ENCODE peak calls at places on chromosomes 5 and 9, in five cellular contexts. One of them, this sample, is unnamed.

GRCh38 chr9:135971106-135971766 is 10.1 kb upstream of the UBAC1 start:
- DNase-seq in tibial nerve: no peak
- DNase-seq in suprapubic skin: no peak
- DNase-seq in kidney: no peak
- DNase-seq in GM23338: no peak
- DNase-seq in this sample: no peak

GRCh38 chr5:172622091-172623046 is 18.7 kb upstream of the NEURL1B start:
- DNase-seq in GM23338: peak; percentile 66
- DNase-seq in suprapubic skin: peak; percentile 42
- DNase-seq in kidney: peak; percentile 51
- DNase-seq in tibial nerve: no peak
- DNase-seq in this sample: no peak

GRCh38 chr5:74257645-74258328 is 382.7 kb downstream of the ENC1 start:
- DNase-seq in suprapubic skin: peak; percentile 81
- DNase-seq in kidney: peak; percentile 88
- DNase-seq in GM23338: peak; percentile 30
- DNase-seq in tibial nerve: peak; percentile 52
- DNase-seq in this sample: no peak

GRCh38 chr5:10354048-10354872 is 765 bp downstream of the MARCHF6 start:
- DNase-seq in GM23338: peak; percentile 53
- DNase-seq in suprapubic skin: no peak
- DNase-seq in tibial nerve: no peak
- DNase-seq in kidney: no peak
- DNase-seq in this sample: peak; percentile 23

GRCh38 chr5:67827521-67827920 is 388.0 kb upstream of the PIK3R1 start:
- DNase-seq in tibial nerve: no peak
- DNase-seq in GM23338: no peak
- DNase-seq in kidney: no peak
- DNase-seq in suprapubic skin: no peak
- DNase-seq in this sample: no peak

GRCh38 chr5:35651002-35651756 is 33.5 kb downstream of the SPEF2 start:
- DNase-seq in GM23338: peak; percentile 74
- DNase-seq in tibial nerve: no peak
- DNase-seq in suprapubic skin: no peak
- DNase-seq in kidney: no peak
- DNase-seq in this sample: peak; percentile 14

GRCh38 chr5:108059334-108059733 is 322.6 kb downstream of the FBXL17 start:
- DNase-seq in GM23338: no peak
- DNase-seq in tibial nerve: no peak
- DNase-seq in suprapubic skin: no peak
- DNase-seq in kidney: no peak
- DNase-seq in this sample: no peak

GRCh38 chr9:6552033-6552737 is 93.3 kb downstream of the GLDC start:
- DNase-seq in suprapubic skin: no peak
- DNase-seq in tibial nerve: no peak
- DNase-seq in GM23338: peak; percentile 33
- DNase-seq in kidney: no peak
- DNase-seq in this sample: no peak

GRCh38 chr9:134435527-134436355 is 109.5 kb downstream of the RXRA start:
- DNase-seq in kidney: no peak
- DNase-seq in suprapubic skin: no peak
- DNase-seq in GM23338: no peak
- DNase-seq in tibial nerve: no peak
- DNase-seq in this sample: no peak

GRCh38 chr5:42518595-42519067 is 95.4 kb downstream of the GHR start:
- DNase-seq in GM23338: no peak
- DNase-seq in kidney: no peak
- DNase-seq in suprapubic skin: peak; percentile 61
- DNase-seq in tibial nerve: no peak
- DNase-seq in this sample: no peak

GRCh38 chr5:10543585-10544040 is 20.3 kb upstream of the ANKRD33B start:
- DNase-seq in tibial nerve: no peak
- DNase-seq in GM23338: no peak
- DNase-seq in kidney: peak; percentile 7
- DNase-seq in suprapubic skin: no peak
- DNase-seq in this sample: no peak

GRCh38 chr5:150131978-150132694 is 23.5 kb downstream of the PDGFRB start:
- DNase-seq in suprapubic skin: no peak
- DNase-seq in kidney: peak; percentile 37
- DNase-seq in tibial nerve: peak; percentile 51
- DNase-seq in GM23338: no peak
- DNase-seq in this sample: no peak

GRCh38 chr5:58582004-58582403 is 871 bp upstream of the RAB3C start:
- DNase-seq in GM23338: peak; percentile 62
- DNase-seq in tibial nerve: no peak
- DNase-seq in suprapubic skin: no peak
- DNase-seq in kidney: no peak
- DNase-seq in this sample: no peak

GRCh38 chr5:170316933-170317332 is 19.4 kb upstream of the LCP2 start:
- DNase-seq in kidney: no peak
- DNase-seq in GM23338: no peak
- DNase-seq in suprapubic skin: no peak
- DNase-seq in tibial nerve: no peak
- DNase-seq in this sample: no peak

GRCh38 chr5:53893626-53894025 is 333.2 kb downstream of the NDUFS4 start:
- DNase-seq in suprapubic skin: no peak
- DNase-seq in GM23338: no peak
- DNase-seq in kidney: no peak
- DNase-seq in tibial nerve: no peak
- DNase-seq in this sample: no peak

GRCh38 chr9:137488330-137488653 is 29.2 kb upstream of the NSMF start:
- DNase-seq in suprapubic skin: no peak
- DNase-seq in GM23338: no peak
- DNase-seq in kidney: peak; percentile 38
- DNase-seq in tibial nerve: no peak
- DNase-seq in this sample: no peak

GRCh38 chr9:116697887-116698286 is 10.8 kb downstream of the TRIM32 start:
- DNase-seq in kidney: peak; percentile 45
- DNase-seq in tibial nerve: no peak
- DNase-seq in suprapubic skin: no peak
- DNase-seq in GM23338: no peak
- DNase-seq in this sample: no peak

GRCh38 chr9:72337286-72337685 is 27.7 kb downstream of the ZFAND5 start:
- DNase-seq in suprapubic skin: no peak
- DNase-seq in kidney: no peak
- DNase-seq in GM23338: no peak
- DNase-seq in tibial nerve: no peak
- DNase-seq in this sample: no peak

GRCh38 chr5:98639258-98639657 is 134.2 kb upstream of the RGMB start:
- DNase-seq in GM23338: peak; percentile 20
- DNase-seq in suprapubic skin: no peak
- DNase-seq in tibial nerve: no peak
- DNase-seq in kidney: no peak
- DNase-seq in this sample: no peak

GRCh38 chr5:68320094-68320986 is 104.8 kb downstream of the PIK3R1 start:
- DNase-seq in tibial nerve: no peak
- DNase-seq in suprapubic skin: no peak
- DNase-seq in GM23338: no peak
- DNase-seq in kidney: no peak
- DNase-seq in this sample: no peak

GRCh38 chr9:124474151-124474550 is 23.9 kb downstream of the ADGRD2 start:
- DNase-seq in kidney: no peak
- DNase-seq in GM23338: no peak
- DNase-seq in suprapubic skin: no peak
- DNase-seq in tibial nerve: no peak
- DNase-seq in this sample: no peak

GRCh38 chr9:137199411-137200121 is 975 bp downstream of the TPRN start:
- DNase-seq in suprapubic skin: no peak
- DNase-seq in kidney: no peak
- DNase-seq in tibial nerve: no peak
- DNase-seq in GM23338: peak; percentile 47
- DNase-seq in this sample: no peak

GRCh38 chr9:83011611-83012010 is 51.3 kb downstream of the RASEF start:
- DNase-seq in tibial nerve: no peak
- DNase-seq in GM23338: no peak
- DNase-seq in kidney: no peak
- DNase-seq in suprapubic skin: no peak
- DNase-seq in this sample: no peak

GRCh38 chr5:150465926-150466325 is 16.4 kb upstream of the RPS14 start:
- DNase-seq in suprapubic skin: no peak
- DNase-seq in tibial nerve: no peak
- DNase-seq in GM23338: no peak
- DNase-seq in kidney: no peak
- DNase-seq in this sample: no peak

GRCh38 chr5:39755986-39756385 is 331.2 kb upstream of the DAB2 start:
- DNase-seq in tibial nerve: no peak
- DNase-seq in kidney: no peak
- DNase-seq in GM23338: peak; percentile 21
- DNase-seq in suprapubic skin: no peak
- DNase-seq in this sample: no peak

GRCh38 chr5:38622723-38623129 is 66.3 kb upstream of the LIFR start:
- DNase-seq in GM23338: no peak
- DNase-seq in suprapubic skin: no peak
- DNase-seq in tibial nerve: no peak
- DNase-seq in kidney: no peak
- DNase-seq in this sample: no peak

DNA sequence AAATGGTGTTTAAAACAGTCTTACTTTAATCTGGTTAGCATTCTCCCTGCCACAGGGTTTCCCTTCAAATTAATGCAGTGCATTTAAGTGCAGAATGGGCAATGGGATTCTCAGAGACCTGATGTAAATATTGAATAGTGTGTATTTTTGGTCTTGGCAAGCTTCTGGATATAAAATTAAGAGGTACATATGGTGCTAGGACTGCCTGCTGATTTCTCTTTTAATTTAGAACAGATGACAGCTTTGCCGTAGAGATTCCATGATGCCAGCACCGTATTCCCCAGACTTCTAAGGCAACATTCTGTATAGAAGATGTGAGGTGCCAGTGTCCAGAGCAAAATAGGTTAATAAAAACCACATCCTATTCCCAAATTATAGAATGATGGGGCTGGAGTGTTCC is 1.9 kb downstream of the MTAP start:
- DNase-seq in tibial nerve: no peak
- DNase-seq in GM23338: no peak
- DNase-seq in suprapubic skin: no peak
- DNase-seq in kidney: no peak
- DNase-seq in this sample: no peak
- H3K4me3 ChIP-seq in tibial nerve: no peak overlapping the region
- H3K4me3 ChIP-seq in GM23338: peak overlapping the region; percentile 94
- H3K4me3 ChIP-seq in suprapubic skin: peak overlapping the region; percentile 79
- H3K4me3 ChIP-seq in kidney: no peak overlapping the region
- H3K4me3 ChIP-seq in this sample: peak overlapping the region; percentile 79

DNA sequence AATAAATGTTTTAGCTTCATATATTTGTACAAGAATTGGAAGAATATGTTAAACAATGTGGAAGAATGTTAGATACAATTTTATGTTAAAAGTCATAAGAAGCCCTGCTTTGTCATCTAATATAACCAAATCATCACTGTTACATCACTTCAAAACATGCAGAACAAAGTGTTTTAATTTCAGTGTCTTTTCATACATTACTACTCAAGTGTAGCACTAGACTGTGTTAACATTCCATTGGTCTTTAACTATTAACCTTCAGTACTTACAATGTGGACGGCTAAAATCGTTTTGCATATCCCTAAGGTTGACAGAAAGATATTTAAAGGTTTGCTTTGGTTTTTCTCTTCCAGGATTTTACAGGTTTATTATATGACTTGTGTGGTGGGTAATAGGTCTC is 50.9 kb downstream of the VCAN start:
- DNase-seq in suprapubic skin: no peak
- DNase-seq in tibial nerve: no peak
- DNase-seq in GM23338: no peak
- DNase-seq in kidney: no peak
- DNase-seq in this sample: no peak
- H3K36me3 ChIP-seq in suprapubic skin: peaks cover 5% of the 10 kb centered on the region
- H3K36me3 ChIP-seq in tibial nerve: no peaks in the 10 kb centered on the region
- H3K36me3 ChIP-seq in GM23338: peaks cover 18% of the 10 kb centered on the region
- H3K36me3 ChIP-seq in kidney: no peaks in the 10 kb centered on the region
- H3K36me3 ChIP-seq in this sample: no peaks in the 10 kb centered on the region

GRCh38 chr9:21452681-21453080 is 12.4 kb downstream of the IFNA1 start:
- DNase-seq in tibial nerve: no peak
- DNase-seq in kidney: no peak
- DNase-seq in suprapubic skin: no peak
- DNase-seq in GM23338: no peak
- DNase-seq in this sample: no peak

GRCh38 chr9:21454149-21454548 is 13.9 kb downstream of the IFNA1 start:
- DNase-seq in suprapubic skin: no peak
- DNase-seq in GM23338: no peak
- DNase-seq in tibial nerve: no peak
- DNase-seq in kidney: no peak
- DNase-seq in this sample: no peak

GRCh38 chr9:21450733-21451394 is 10.6 kb downstream of the IFNA1 start:
- DNase-seq in GM23338: peak; percentile 28
- DNase-seq in kidney: no peak
- DNase-seq in tibial nerve: no peak
- DNase-seq in suprapubic skin: no peak
- DNase-seq in this sample: no peak

GRCh38 chr9:21455320-21455719 is 15.1 kb downstream of the IFNA1 start:
- DNase-seq in kidney: no peak
- DNase-seq in tibial nerve: no peak
- DNase-seq in GM23338: peak; percentile 74
- DNase-seq in suprapubic skin: no peak
- DNase-seq in this sample: peak; percentile 5
- H3K4me3 ChIP-seq in kidney: no peak overlapping the region
- H3K4me3 ChIP-seq in tibial nerve: no peak overlapping the region
- H3K4me3 ChIP-seq in GM23338: no peak overlapping the region
- H3K4me3 ChIP-seq in suprapubic skin: no peak overlapping the region
- H3K4me3 ChIP-seq in this sample: no peak overlapping the region

GRCh38 chr9:120443489-120443888 is 136.5 kb downstream of the CDK5RAP2 start:
- DNase-seq in GM23338: no peak
- DNase-seq in tibial nerve: no peak
- DNase-seq in suprapubic skin: no peak
- DNase-seq in kidney: no peak
- DNase-seq in this sample: no peak

GRCh38 chr9:120445974-120446373 is 134.0 kb downstream of the CDK5RAP2 start:
- DNase-seq in suprapubic skin: no peak
- DNase-seq in GM23338: no peak
- DNase-seq in kidney: no peak
- DNase-seq in tibial nerve: no peak
- DNase-seq in this sample: peak; percentile 42

GRCh38 chr9:120447959-120448500 is 131.9 kb downstream of the CDK5RAP2 start:
- DNase-seq in kidney: no peak
- DNase-seq in suprapubic skin: no peak
- DNase-seq in tibial nerve: no peak
- DNase-seq in GM23338: no peak
- DNase-seq in this sample: no peak

GRCh38 chr9:120443976-120444375 is 136.0 kb downstream of the CDK5RAP2 start:
- DNase-seq in tibial nerve: no peak
- DNase-seq in GM23338: no peak
- DNase-seq in suprapubic skin: no peak
- DNase-seq in kidney: no peak
- DNase-seq in this sample: no peak

GRCh38 chr9:120446681-120447080 is 133.3 kb downstream of the CDK5RAP2 start:
- DNase-seq in suprapubic skin: no peak
- DNase-seq in GM23338: no peak
- DNase-seq in tibial nerve: no peak
- DNase-seq in kidney: no peak
- DNase-seq in this sample: no peak
- H3K36me3 ChIP-seq in suprapubic skin: peaks cover 40% of the 10 kb centered on the region
- H3K36me3 ChIP-seq in GM23338: peaks cover 2% of the 10 kb centered on the region
- H3K36me3 ChIP-seq in tibial nerve: no peaks in the 10 kb centered on the region
- H3K36me3 ChIP-seq in kidney: peaks cover 9% of the 10 kb centered on the region
- H3K36me3 ChIP-seq in this sample: peaks cover 58% of the 10 kb centered on the region